ENCODE peak calls at places on chromosomes 2 and 18, in four cellular contexts. K, N, R and Y are unnamed samples.

GRCh38 chr2:233972941-233973575 is 55.9 kb downstream of the TRPM8 start:
- DNase-seq in K (peak; percentile 34), N (no peak), R (no peak), Y (no peak)

GRCh38 chr2:61978522-61978921 is 73.0 kb downstream of the COMMD1 start:
- DNase-seq in K (no peak), N (peak; percentile 87), R (no peak), Y (no peak)

GRCh38 chr2:216850665-216851327 is 9.1 kb downstream of the TNP1 start:
- DNase-seq in K (no peak), N (peak; percentile 21), R (no peak), Y (no peak)

GRCh38 chr2:134575888-134576287 is 142.9 kb downstream of the TMEM163 start:
- DNase-seq in K (no peak), N (no peak), R (no peak), Y (no peak)

GRCh38 chr2:80335411-80335810 is 30.9 kb upstream of the LRRTM1 start:
- DNase-seq in K (no peak), N (no peak), R (no peak), Y (no peak)

GRCh38 chr2:217409939-217410820 is 550.3 kb upstream of the TNP1 start:
- DNase-seq in K (no peak), N (peak; percentile 65), R (no peak), Y (no peak)

GRCh38 chr2:180175736-180176135 is 168.6 kb upstream of the CWC22 start:
- DNase-seq in K (no peak), N (no peak), R (no peak), Y (no peak)

GRCh38 chr2:197212344-197213262 is 98.0 kb downstream of the ANKRD44 start:
- DNase-seq in K (no peak), N (no peak), R (no peak), Y (no peak)

GRCh38 chr2:217935245-217935879 is 67.4 kb downstream of the TNS1 start:
- DNase-seq in K (no peak), N (no peak), R (no peak), Y (no peak)

GRCh38 chr2:69280796-69281412 is 106.1 kb downstream of the GFPT1 start:
- DNase-seq in K (no peak), N (no peak), R (no peak), Y (no peak)

GRCh38 chr2:40716879-40717278 is 265.0 kb upstream of the SLC8A1 start:
- DNase-seq in K (peak; percentile 57), N (no peak), R (no peak), Y (no peak)

GRCh38 chr18:59718108-59719057 is 21.2 kb upstream of the CCBE1 start:
- DNase-seq in K (peak; percentile 82), N (no peak), R (no peak), Y (no peak)

GRCh38 chr2:8452979-8453903 is 228.6 kb upstream of the ID2 start:
- DNase-seq in K (no peak), N (no peak), R (no peak), Y (no peak)

GRCh38 chr2:127256381-127256780 is 36.3 kb upstream of the CYP27C1 start:
- DNase-seq in K (no peak), N (no peak), R (no peak), Y (no peak)

GRCh38 chr2:195848119-195848899 is 191.3 kb downstream of the SLC39A10 start:
- DNase-seq in K (no peak), N (no peak), R (no peak), Y (peak; percentile 9)

GRCh38 chr2:222572761-222573174 is 83.1 kb downstream of the FARSB start:
- DNase-seq in K (no peak), N (no peak), R (no peak), Y (no peak)

GRCh38 chr18:63138469-63139340 is 180.9 kb downstream of the BCL2 start:
- DNase-seq in K (no peak), N (no peak), R (no peak), Y (no peak)

GRCh38 chr2:197304556-197305011 is 6.0 kb downstream of the ANKRD44 start:
- DNase-seq in K (no peak), N (no peak), R (no peak), Y (no peak)

GRCh38 chr2:128371248-128371630 is 52.6 kb upstream of the HS6ST1 start:
- DNase-seq in K (no peak), N (no peak), R (no peak), Y (no peak)

GRCh38 chr18:72965616-72966015 is 97.8 kb upstream of the NETO1 start:
- DNase-seq in K (no peak), N (no peak), R (no peak), Y (no peak)
- H3K27ac ChIP-seq in K (no peak overlapping the region), N (no peak overlapping the region), R (no peak overlapping the region), Y (no peak overlapping the region)

GRCh38 chr2:56185582-56186046 is 1.8 kb downstream of the CCDC85A start:
- DNase-seq in K (no peak), N (peak; percentile 40), R (no peak), Y (peak; percentile 7)
- H3K27ac ChIP-seq in K (no peak overlapping the region), N (peak overlapping the region; percentile 24), R (peak overlapping the region; percentile 13), Y (peak overlapping the region; percentile 12)

DNA sequence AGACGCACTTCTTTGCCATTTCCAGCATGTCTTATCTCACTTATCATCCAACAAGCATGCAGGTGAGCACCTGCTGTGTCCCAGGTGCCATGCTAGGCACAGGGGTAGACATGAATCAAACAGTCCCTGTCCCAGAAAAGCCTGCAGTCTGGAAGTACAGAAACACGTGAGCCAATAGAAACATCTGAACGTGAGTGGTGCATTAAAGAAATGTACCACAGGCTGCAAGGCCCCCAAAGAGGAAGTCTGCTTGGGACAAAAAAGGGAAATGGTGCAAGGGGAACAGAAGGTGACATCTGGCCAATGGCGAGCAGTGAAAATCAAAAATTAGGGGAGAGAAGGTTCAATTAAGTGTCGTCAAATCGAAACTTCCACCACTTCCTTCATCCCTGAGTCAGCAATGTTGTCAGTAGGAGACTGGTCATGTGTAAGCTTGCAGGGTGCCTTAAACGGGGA is 17.6 kb upstream of the TMEM247 start:
- DNase-seq in K (no peak), N (peak; percentile 15), R (no peak), Y (no peak)
- H3K27ac ChIP-seq in K (no peak overlapping the region), N (no peak overlapping the region), R (no peak overlapping the region), Y (peak overlapping the region; percentile 93)

GRCh38 chr2:153268941-153269461 is 209.6 kb downstream of the RPRM start:
- DNase-seq in K (no peak), N (no peak), R (no peak), Y (no peak)
- H3K27ac ChIP-seq in K (no peak overlapping the region), N (no peak overlapping the region), R (no peak overlapping the region), Y (no peak overlapping the region)

DNA sequence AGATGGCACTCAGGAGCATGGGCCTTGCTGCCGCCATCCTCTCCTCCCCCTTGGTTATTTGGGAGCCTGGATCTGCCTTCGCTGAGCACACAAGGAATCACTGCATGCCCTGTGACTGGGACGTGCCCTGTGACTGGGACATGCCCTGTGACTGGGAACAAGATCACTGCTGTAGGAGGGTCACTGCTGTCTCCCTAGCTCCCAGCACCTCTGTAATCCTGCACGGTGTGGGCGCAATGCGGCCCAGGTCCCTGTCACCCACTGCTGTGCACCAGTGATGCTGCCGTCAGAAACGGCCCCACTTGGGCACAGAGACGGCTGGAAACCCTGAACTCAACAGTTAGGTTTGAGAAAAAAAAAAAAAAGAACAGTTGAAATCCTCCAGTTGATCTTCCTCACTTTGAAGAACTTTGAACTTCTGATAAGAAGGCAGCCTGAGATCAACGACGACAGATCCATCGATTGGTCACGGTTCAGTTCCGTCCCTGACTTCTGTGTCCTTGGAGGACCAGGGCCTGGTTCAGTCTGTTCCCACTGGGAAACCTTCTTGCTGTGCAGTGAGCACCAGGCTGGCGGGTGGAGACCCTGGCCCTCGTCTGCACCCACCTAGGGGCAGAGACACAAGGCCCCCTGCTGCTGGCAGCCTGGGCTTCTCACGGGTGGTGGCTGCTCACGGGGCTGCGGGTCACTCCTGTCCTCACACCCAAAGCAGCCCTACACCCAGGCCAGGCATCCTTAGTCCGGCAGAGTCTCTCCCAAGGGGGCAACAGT is 125.9 kb downstream of the PXDN start:
- DNase-seq in K (no peak), N (no peak), R (no peak), Y (no peak)
- H3K27ac ChIP-seq in K (no peak overlapping the region), N (no peak overlapping the region), R (peak overlapping the region; percentile 68), Y (no peak overlapping the region)